ENCODE peak calls at places on chromosomes 16 and 17, in six cellular contexts. One of them, this sample, is unnamed.

GRCh38 chr17:29572691-29573557 is 4.4 kb downstream of the TP53I13 start:
- DNase-seq in globus pallidus: peak
- DNase-seq in HL-60: peak
- DNase-seq in EH: peak
- DNase-seq in T-helper 22 cell: no peak
- DNase-seq in NCI-H510A: no peak
- DNase-seq in this sample: peak

GRCh38 chr16:82629441-82630027 is 2.8 kb downstream of the CDH13 start:
- DNase-seq in globus pallidus: no peak
- DNase-seq in HL-60: no peak
- DNase-seq in EH: peak
- DNase-seq in T-helper 22 cell: no peak
- DNase-seq in NCI-H510A: no peak
- DNase-seq in this sample: no peak

GRCh38 chr17:72126575-72127486 is 6.0 kb downstream of the SOX9 start:
- DNase-seq in globus pallidus: no peak
- DNase-seq in HL-60: no peak
- DNase-seq in EH: peak
- DNase-seq in T-helper 22 cell: no peak
- DNase-seq in NCI-H510A: no peak
- DNase-seq in this sample: no peak

GRCh38 chr17:9230346-9230745 is 209.0 kb downstream of the NTN1 start:
- DNase-seq in globus pallidus: no peak
- DNase-seq in HL-60: no peak
- DNase-seq in EH: peak
- DNase-seq in T-helper 22 cell: no peak
- DNase-seq in NCI-H510A: no peak
- DNase-seq in this sample: no peak

GRCh38 chr17:59337741-59338299 is 6.4 kb downstream of the YPEL2 start:
- DNase-seq in globus pallidus: no peak
- DNase-seq in HL-60: no peak
- DNase-seq in EH: no peak
- DNase-seq in T-helper 22 cell: no peak
- DNase-seq in NCI-H510A: no peak
- DNase-seq in this sample: no peak

GRCh38 chr16:80924372-80924978 is 82.2 kb downstream of the CMC2 start:
- DNase-seq in globus pallidus: peak
- DNase-seq in HL-60: peak
- DNase-seq in EH: peak
- DNase-seq in T-helper 22 cell: no peak
- DNase-seq in NCI-H510A: no peak
- DNase-seq in this sample: no peak

GRCh38 chr17:77085916-77086432 is 54.8 kb upstream of the SEC14L1 start:
- DNase-seq in globus pallidus: no peak
- DNase-seq in HL-60: no peak
- DNase-seq in EH: no peak
- DNase-seq in T-helper 22 cell: no peak
- DNase-seq in NCI-H510A: peak
- DNase-seq in this sample: no peak

GRCh38 chr17:30493802-30494201 is 16.6 kb downstream of the GOSR1 start:
- DNase-seq in globus pallidus: no peak
- DNase-seq in HL-60: no peak
- DNase-seq in EH: no peak
- DNase-seq in T-helper 22 cell: no peak
- DNase-seq in NCI-H510A: no peak
- DNase-seq in this sample: no peak

GRCh38 chr17:5897320-5897911 is 172.8 kb upstream of the WSCD1 start:
- DNase-seq in globus pallidus: peak
- DNase-seq in HL-60: no peak
- DNase-seq in EH: no peak
- DNase-seq in T-helper 22 cell: no peak
- DNase-seq in NCI-H510A: no peak
- DNase-seq in this sample: no peak

GRCh38 chr17:55420776-55421178 is 858 bp downstream of the MMD start:
- DNase-seq in globus pallidus: peak
- DNase-seq in HL-60: peak
- DNase-seq in EH: peak
- DNase-seq in T-helper 22 cell: peak
- DNase-seq in NCI-H510A: no peak
- DNase-seq in this sample: peak

GRCh38 chr16:13935408-13935807 is 15.5 kb downstream of the ERCC4 start:
- DNase-seq in globus pallidus: no peak
- DNase-seq in HL-60: no peak
- DNase-seq in EH: no peak
- DNase-seq in T-helper 22 cell: no peak
- DNase-seq in NCI-H510A: no peak
- DNase-seq in this sample: no peak

GRCh38 chr16:71709231-71709781 is 15.2 kb downstream of the PHLPP2 start:
- DNase-seq in globus pallidus: no peak
- DNase-seq in HL-60: no peak
- DNase-seq in EH: peak
- DNase-seq in T-helper 22 cell: no peak
- DNase-seq in NCI-H510A: no peak
- DNase-seq in this sample: no peak

GRCh38 chr17:33955461-33955860 is 299.6 kb upstream of the CCL2 start:
- DNase-seq in globus pallidus: no peak
- DNase-seq in HL-60: no peak
- DNase-seq in EH: no peak
- DNase-seq in T-helper 22 cell: no peak
- DNase-seq in NCI-H510A: no peak
- DNase-seq in this sample: no peak

GRCh38 chr16:80804451-80805383 is at the start of gene CDYL2:
- DNase-seq in globus pallidus: no peak
- DNase-seq in HL-60: no peak
- DNase-seq in EH: peak
- DNase-seq in T-helper 22 cell: peak
- DNase-seq in NCI-H510A: no peak
- DNase-seq in this sample: peak

GRCh38 chr16:80027007-80027965 is 426.7 kb upstream of the MAF start:
- DNase-seq in globus pallidus: no peak
- DNase-seq in HL-60: no peak
- DNase-seq in EH: peak
- DNase-seq in T-helper 22 cell: peak
- DNase-seq in NCI-H510A: peak
- DNase-seq in this sample: peak

GRCh38 chr16:30119428-30119827 is 3.6 kb downstream of the MAPK3 start:
- DNase-seq in globus pallidus: no peak
- DNase-seq in HL-60: no peak
- DNase-seq in EH: no peak
- DNase-seq in T-helper 22 cell: no peak
- DNase-seq in NCI-H510A: no peak
- DNase-seq in this sample: no peak

GRCh38 chr17:47945529-47946508 is 4.4 kb downstream of the PNPO start:
- DNase-seq in globus pallidus: no peak
- DNase-seq in HL-60: no peak
- DNase-seq in EH: no peak
- DNase-seq in T-helper 22 cell: no peak
- DNase-seq in NCI-H510A: no peak
- DNase-seq in this sample: no peak

GRCh38 chr16:22937169-22937568 is 123.2 kb downstream of the HS3ST2 start:
- DNase-seq in globus pallidus: no peak
- DNase-seq in HL-60: no peak
- DNase-seq in EH: no peak
- DNase-seq in T-helper 22 cell: no peak
- DNase-seq in NCI-H510A: no peak
- DNase-seq in this sample: no peak

GRCh38 chr17:1880851-1881630 is 51.2 kb downstream of the RPA1 start:
- DNase-seq in globus pallidus: peak
- DNase-seq in HL-60: no peak
- DNase-seq in EH: peak
- DNase-seq in T-helper 22 cell: no peak
- DNase-seq in NCI-H510A: no peak
- DNase-seq in this sample: no peak

GRCh38 chr17:9240659-9241370 is 219.5 kb downstream of the NTN1 start:
- DNase-seq in globus pallidus: peak
- DNase-seq in HL-60: no peak
- DNase-seq in EH: peak
- DNase-seq in T-helper 22 cell: no peak
- DNase-seq in NCI-H510A: no peak
- DNase-seq in this sample: no peak

GRCh38 chr17:10059684-10060211 is 138.7 kb downstream of the GAS7 start:
- DNase-seq in globus pallidus: no peak
- DNase-seq in HL-60: no peak
- DNase-seq in EH: no peak
- DNase-seq in T-helper 22 cell: no peak
- DNase-seq in NCI-H510A: no peak
- DNase-seq in this sample: no peak

GRCh38 chr17:28849281-28849680 is 5.5 kb upstream of the ERAL1 start:
- DNase-seq in globus pallidus: no peak
- DNase-seq in HL-60: peak
- DNase-seq in EH: peak
- DNase-seq in T-helper 22 cell: no peak
- DNase-seq in NCI-H510A: no peak
- DNase-seq in this sample: no peak

GRCh38 chr16:50309527-50310307 is 43.4 kb downstream of the ADCY7 start:
- DNase-seq in globus pallidus: no peak
- DNase-seq in HL-60: no peak
- DNase-seq in EH: no peak
- DNase-seq in T-helper 22 cell: no peak
- DNase-seq in NCI-H510A: no peak
- DNase-seq in this sample: no peak

GRCh38 chr16:22324787-22325597 is 27.8 kb downstream of the POLR3E start:
- DNase-seq in globus pallidus: no peak
- DNase-seq in HL-60: no peak
- DNase-seq in EH: no peak
- DNase-seq in T-helper 22 cell: no peak
- DNase-seq in NCI-H510A: no peak
- DNase-seq in this sample: no peak

GRCh38 chr17:36689089-36689667 is 87.8 kb downstream of the MRM1 start:
- DNase-seq in globus pallidus: no peak
- DNase-seq in HL-60: no peak
- DNase-seq in EH: no peak
- DNase-seq in T-helper 22 cell: no peak
- DNase-seq in NCI-H510A: no peak
- DNase-seq in this sample: no peak

GRCh38 chr16:49462989-49463371 is 89.4 kb downstream of the C16orf78 start:
- DNase-seq in globus pallidus: no peak
- DNase-seq in HL-60: no peak
- DNase-seq in EH: no peak
- DNase-seq in T-helper 22 cell: no peak
- DNase-seq in NCI-H510A: peak
- DNase-seq in this sample: no peak

GRCh38 chr16:85174871-85175723 is 62.8 kb upstream of the CIBAR2 start:
- DNase-seq in globus pallidus: no peak
- DNase-seq in HL-60: no peak
- DNase-seq in EH: peak
- DNase-seq in T-helper 22 cell: no peak
- DNase-seq in NCI-H510A: no peak
- DNase-seq in this sample: no peak

GRCh38 chr16:89365044-89365467 is 125.3 kb downstream of the ANKRD11 start:
- DNase-seq in globus pallidus: no peak
- DNase-seq in HL-60: peak
- DNase-seq in EH: peak
- DNase-seq in T-helper 22 cell: no peak
- DNase-seq in NCI-H510A: no peak
- DNase-seq in this sample: no peak

GRCh38 chr16:14378131-14378551 is 251.9 kb downstream of the PARN start:
- DNase-seq in globus pallidus: no peak
- DNase-seq in HL-60: no peak
- DNase-seq in EH: peak
- DNase-seq in T-helper 22 cell: no peak
- DNase-seq in NCI-H510A: no peak
- DNase-seq in this sample: no peak